ENCODE peak calls at places on chromosomes 12 and 14, in nine cellular contexts. K is HCT116, T is prostate gland, M is Panc1, V is sigmoid colon, B is stomach, Q is spleen, I is suprapubic skin, Z is H1. G is an unnamed sample.

GRCh38 chr14:63492391-63492790 is 50.8 kb downstream of the PPP2R5E start:
- DNase-seq in M (no peak), I (no peak), K (no peak), Z (no peak), B (no peak), V (no peak), T (no peak), Q (no peak), G (no peak)

GRCh38 chr12:94575024-94575423 is 75.3 kb downstream of the TMCC3 start:
- DNase-seq in B (no peak), Z (no peak), Q (no peak), K (no peak), T (no peak), I (no peak), V (no peak), M (no peak), G (no peak)

GRCh38 chr14:100158566-100159106 is 809 bp downstream of the DEGS2 start:
- DNase-seq in T (no peak), B (no peak), Z (no peak), I (no peak), M (no peak), K (no peak), Q (no peak), V (no peak), G (no peak)

GRCh38 chr14:22657861-22658260 is 13.7 kb upstream of the OR6J1 start:
- DNase-seq in K (no peak), B (no peak), I (no peak), T (no peak), V (no peak), Z (no peak), Q (no peak), M (no peak), G (no peak)

GRCh38 chr12:12562016-12562483 is 613 bp downstream of the DUSP16 start:
- DNase-seq in B (no peak), M (no peak), K (no peak), V (peak; percentile 67), I (peak; percentile 73), Q (peak; percentile 87), Z (no peak), T (no peak), G (no peak)

GRCh38 chr12:40224439-40225291 is at the start of gene LRRK2:
- DNase-seq in Z (peak; percentile 63), Q (peak; percentile 99), K (no peak), V (peak; percentile 94), M (no peak), B (peak; percentile 65), I (peak; percentile 86), T (peak; percentile 68), G (peak; percentile 65)

GRCh38 chr14:27427796-27428195 is 830.0 kb upstream of the NOVA1 start:
- DNase-seq in B (no peak), M (no peak), K (no peak), V (no peak), I (no peak), Z (no peak), T (no peak), Q (no peak), G (no peak)

GRCh38 chr12:96073346-96074336 is 38.3 kb upstream of the LTA4H start:
- DNase-seq in Q (no peak), K (no peak), Z (no peak), I (no peak), B (no peak), T (no peak), V (no peak), M (no peak), G (no peak)

GRCh38 chr12:124565071-124565491 is 2.3 kb downstream of the NCOR2 start:
- DNase-seq in V (no peak), T (no peak), K (no peak), Z (peak; percentile 68), I (no peak), B (no peak), Q (no peak), M (no peak), G (no peak)

GRCh38 chr12:87120440-87120839 is 864.2 kb upstream of the MGAT4C start:
- DNase-seq in Q (no peak), Z (no peak), I (no peak), T (no peak), B (no peak), K (no peak), M (no peak), V (no peak), G (no peak)

DNA sequence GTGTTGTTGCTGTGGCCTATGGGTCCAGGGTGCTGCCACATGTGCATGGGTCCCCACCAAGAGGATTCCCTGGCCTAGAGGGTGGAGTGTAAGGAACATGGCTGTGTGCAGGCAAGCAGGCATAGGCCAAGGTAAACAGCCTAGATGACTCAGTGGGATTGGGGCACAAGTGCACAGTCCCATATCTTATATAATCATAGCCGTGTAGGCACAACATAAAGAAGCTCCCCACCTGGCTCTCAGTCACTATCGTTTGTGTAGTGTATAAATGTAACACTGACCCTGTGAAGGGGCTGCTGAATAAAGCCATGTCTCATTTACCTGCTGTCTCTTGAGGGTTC is 15.7 kb upstream of the RNASE12 start:
- DNase-seq in I (no peak), M (no peak), Z (no peak), T (no peak), K (no peak), Q (no peak), V (no peak), B (no peak), G (no peak)
- H3K36me3 ChIP-seq in I (no peaks in the 10 kb centered on the region), M (no peaks in the 10 kb centered on the region), Z (no peaks in the 10 kb centered on the region), T (no peaks in the 10 kb centered on the region), K (no peaks in the 10 kb centered on the region), Q (no peaks in the 10 kb centered on the region), V (no peaks in the 10 kb centered on the region), B (no peaks in the 10 kb centered on the region), G (no peaks in the 10 kb centered on the region)

DNA sequence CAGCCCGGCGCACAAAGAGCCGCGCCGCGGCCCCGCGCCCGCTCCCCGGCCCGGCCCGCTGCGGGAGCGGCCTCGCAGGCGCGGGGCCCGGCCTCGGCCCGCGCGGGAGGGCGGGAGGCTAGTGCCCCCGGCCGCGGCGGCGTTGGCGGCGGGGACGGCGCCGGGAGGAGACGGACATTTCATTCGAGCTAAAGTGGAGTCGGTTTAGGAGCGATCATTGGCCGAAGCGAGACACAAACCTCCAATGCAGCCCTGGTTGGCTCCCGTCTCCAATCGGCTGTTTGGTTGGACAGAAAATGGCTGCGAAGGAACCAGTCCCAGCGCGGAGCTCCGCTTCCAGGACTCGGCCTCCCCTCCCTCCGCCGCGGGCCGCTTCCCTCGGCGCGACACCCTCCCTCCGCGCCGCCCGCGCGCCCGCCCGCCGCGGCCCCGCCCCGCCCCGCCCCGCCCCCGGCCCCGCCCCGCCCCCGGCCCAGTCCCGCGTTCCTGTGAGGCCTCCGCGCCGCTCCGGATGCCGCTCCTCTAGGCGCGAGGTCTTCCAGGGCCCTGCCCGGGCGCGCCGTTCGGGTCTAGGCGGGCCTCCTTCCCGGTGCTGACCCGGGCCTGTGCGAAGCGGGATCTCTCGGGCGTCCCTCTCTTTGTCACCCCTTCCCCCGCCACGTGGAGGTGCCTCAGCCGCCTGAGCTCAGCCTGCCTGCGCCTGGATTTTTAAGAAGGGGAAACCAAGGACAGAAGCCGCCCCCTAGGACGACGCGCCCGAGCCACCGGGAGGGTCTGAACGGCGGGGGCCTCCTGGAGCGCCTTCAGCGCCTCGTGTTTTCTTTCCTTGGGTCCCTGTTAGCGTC is at the start of gene NFYB:
- DNase-seq in V (peak; percentile 99), I (peak; percentile 98), K (peak; percentile 94), Z (peak; percentile 90), B (peak; percentile 96), M (peak; percentile 42), T (peak; percentile 97), Q (peak; percentile 97), G (peak; percentile 96)
- TF ChIP-seq POLR2AphosphoS5 in V (peak; percentile 55), I (peak; percentile 59), K (peak; percentile 91), Z (peak; percentile 95), B (peak; percentile 59), M (peak; percentile 68), T (peak; percentile 85), Q (peak; percentile 87), G (peak; percentile 62)

DNA sequence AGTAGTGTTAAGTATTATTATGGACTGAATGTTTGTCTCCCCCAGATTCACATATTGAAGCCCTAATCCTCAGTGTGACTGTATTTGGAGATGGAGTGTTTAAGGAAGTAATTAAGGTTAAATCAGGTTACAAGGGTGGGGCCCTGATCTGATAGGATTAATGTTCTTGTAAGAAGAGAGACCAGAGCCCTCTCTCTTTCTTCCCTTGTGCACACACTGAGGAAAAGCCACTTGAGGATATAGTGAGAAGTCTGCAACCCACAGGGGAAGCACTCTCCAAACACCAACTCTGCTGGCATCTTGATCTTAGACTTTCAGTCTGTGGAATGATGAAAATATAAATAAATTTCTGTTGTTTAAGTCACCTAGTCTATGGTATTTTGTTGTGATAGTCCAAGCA is 2.2 kb upstream of the KLRG1 start:
- DNase-seq in K (no peak), I (no peak), Q (no peak), Z (no peak), B (no peak), V (no peak), T (no peak), M (no peak), G (no peak)
- H3K4me1 ChIP-seq in K (no peaks in the 10 kb centered on the region), I (no peaks in the 10 kb centered on the region), Q (peaks cover 4% of the 10 kb centered on the region), Z (no peaks in the 10 kb centered on the region), B (no peaks in the 10 kb centered on the region), V (no peaks in the 10 kb centered on the region), T (no peaks in the 10 kb centered on the region), M (no peaks in the 10 kb centered on the region), G (no peaks in the 10 kb centered on the region)

DNA sequence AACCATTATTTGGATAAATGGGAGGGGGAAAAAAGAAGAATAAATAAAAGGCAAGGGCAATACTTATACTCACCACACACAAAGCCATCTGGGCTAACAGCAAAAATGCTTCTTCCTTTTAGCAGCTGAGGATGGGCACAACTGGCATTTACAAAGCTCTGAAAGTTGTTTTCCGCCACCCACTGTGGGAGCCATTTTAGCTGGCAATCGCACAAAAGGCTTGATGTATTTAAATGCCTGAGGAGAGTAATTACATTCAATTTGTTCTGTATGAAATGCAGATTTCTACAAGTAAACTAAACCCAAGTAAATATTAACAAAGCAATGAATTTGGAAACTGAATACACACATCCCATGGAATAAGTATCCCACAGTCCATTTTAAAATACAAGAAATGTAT is 37.5 kb downstream of the LRIG3 start:
- DNase-seq in Z (no peak), V (no peak), B (no peak), Q (no peak), I (no peak), K (no peak), M (no peak), T (no peak), G (no peak)
- H3K36me3 ChIP-seq in Z (no peaks in the 10 kb centered on the region), V (peaks cover 100% of the 10 kb centered on the region), B (peaks cover 98% of the 10 kb centered on the region), Q (no peaks in the 10 kb centered on the region), I (peaks cover 89% of the 10 kb centered on the region), K (peaks cover 28% of the 10 kb centered on the region), M (peaks cover 13% of the 10 kb centered on the region), T (peaks cover 4% of the 10 kb centered on the region), G (peaks cover under 1% of the 10 kb centered on the region)

GRCh38 chr14:90454041-90455000 is 57.5 kb downstream of the CALM1 start:
- DNase-seq in V (peak; percentile 91), T (no peak), M (no peak), B (peak; percentile 81), K (peak; percentile 57), I (no peak), Q (no peak), Z (peak; percentile 95), G (no peak)
- TF ChIP-seq POLR2AphosphoS5 in V (peak; percentile 54), T (no peak), M (no peak), B (no peak), K (no peak), I (no peak), Q (peak; percentile 66), Z (peak; percentile 74), G (no peak)

G was measured in breast epithelium.